ENCODE peak calls at places on chromosome 4, in seven cellular contexts. O, U, Y, S, E, N and X are unnamed samples.

GRCh38 chr4:138706206-138706605 is 309.4 kb upstream of the NOCT start:
- DNase-seq in O (no peak), U (no peak), Y (peak), S (no peak), E (no peak), N (no peak), X (no peak)

GRCh38 chr4:17807446-17807845 is 3.1 kb downstream of the DCAF16 start:
- DNase-seq in O (no peak), U (peak), Y (no peak), S (no peak), E (no peak), N (no peak), X (no peak)

GRCh38 chr4:36041340-36041739 is 203.0 kb downstream of the ARAP2 start:
- DNase-seq in O (no peak), U (no peak), Y (no peak), S (no peak), E (no peak), N (no peak), X (no peak)

GRCh38 chr4:160319221-160319867 is 1216.5 kb downstream of the RAPGEF2 start:
- DNase-seq in O (no peak), U (no peak), Y (peak), S (no peak), E (no peak), N (no peak), X (peak)

GRCh38 chr4:8607603-8608481 is 15.3 kb downstream of the CPZ start:
- DNase-seq in O (peak), U (no peak), Y (no peak), S (no peak), E (peak), N (no peak), X (no peak)

GRCh38 chr4:13430834-13431568 is 53.1 kb downstream of the RAB28 start:
- DNase-seq in O (no peak), U (no peak), Y (no peak), S (no peak), E (no peak), N (no peak), X (peak)

GRCh38 chr4:76087007-76087769 is 12.7 kb downstream of the ART3 start:
- DNase-seq in O (no peak), U (peak), Y (peak), S (peak), E (no peak), N (no peak), X (peak)

GRCh38 chr4:128574706-128575105 is 234.8 kb upstream of the JADE1 start:
- DNase-seq in O (peak), U (peak), Y (peak), S (peak), E (peak), N (peak), X (peak)

GRCh38 chr4:120156115-120156718 is 89.6 kb upstream of the MAD2L1 start:
- DNase-seq in O (no peak), U (peak), Y (peak), S (no peak), E (no peak), N (no peak), X (peak)

GRCh38 chr4:186891859-186892486 is 168.3 kb upstream of the FAT1 start:
- DNase-seq in O (no peak), U (no peak), Y (no peak), S (no peak), E (no peak), N (no peak), X (no peak)

GRCh38 chr4:110064295-110064694 is 134.1 kb downstream of the ELOVL6 start:
- DNase-seq in O (no peak), U (no peak), Y (no peak), S (no peak), E (no peak), N (no peak), X (no peak)

GRCh38 chr4:8332891-8333331 is 63.4 kb downstream of the HTRA3 start:
- DNase-seq in O (no peak), U (no peak), Y (no peak), S (no peak), E (no peak), N (no peak), X (peak)

GRCh38 chr4:159487284-159487747 is 384.4 kb downstream of the RAPGEF2 start:
- DNase-seq in O (no peak), U (peak), Y (peak), S (peak), E (no peak), N (no peak), X (peak)

GRCh38 chr4:151287409-151287808 is 10.4 kb downstream of the PRSS48 start:
- DNase-seq in O (no peak), U (no peak), Y (no peak), S (no peak), E (no peak), N (no peak), X (no peak)

GRCh38 chr4:1109898-1110506 is 3.4 kb downstream of the RNF212 start:
- DNase-seq in O (no peak), U (no peak), Y (no peak), S (no peak), E (no peak), N (no peak), X (no peak)

DNA sequence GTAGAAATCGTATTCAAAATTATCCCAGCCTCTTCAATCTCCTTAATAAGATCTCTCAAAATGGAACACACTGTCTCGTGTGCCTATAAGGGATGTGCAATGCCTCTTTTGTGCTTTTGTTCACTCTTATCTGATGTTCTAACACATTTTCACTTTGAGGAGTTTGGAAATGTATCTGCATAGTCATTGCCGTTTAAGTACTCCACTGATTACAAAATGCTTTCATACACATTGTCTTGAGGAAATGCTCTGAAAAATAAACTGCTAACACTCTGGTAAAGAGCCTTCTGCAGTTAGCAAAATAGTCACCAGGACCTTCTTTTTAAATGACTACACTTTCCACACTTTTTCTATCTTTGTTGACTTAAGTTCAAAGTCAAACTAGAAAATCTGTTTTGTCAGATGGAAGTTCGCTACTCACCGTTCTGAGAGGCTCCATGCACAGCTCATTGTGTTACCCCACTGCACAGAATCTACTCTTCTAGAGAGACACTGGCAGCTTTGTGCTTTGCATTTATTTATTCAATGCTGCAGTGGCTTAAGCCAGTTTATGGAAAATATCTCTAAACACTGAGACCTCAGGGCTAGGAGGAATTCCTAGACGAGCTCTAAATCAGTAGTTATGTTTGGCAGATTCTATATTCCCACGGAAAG is 159.0 kb downstream of the CHIC2 start:
- DNase-seq in O (no peak), U (no peak), Y (no peak), S (no peak), E (no peak), N (no peak), X (no peak)
- TF ChIP-seq CTCF in O (no peak), U (no peak), Y (no peak), S (no peak), E (no peak), N (no peak), X (no peak)

DNA sequence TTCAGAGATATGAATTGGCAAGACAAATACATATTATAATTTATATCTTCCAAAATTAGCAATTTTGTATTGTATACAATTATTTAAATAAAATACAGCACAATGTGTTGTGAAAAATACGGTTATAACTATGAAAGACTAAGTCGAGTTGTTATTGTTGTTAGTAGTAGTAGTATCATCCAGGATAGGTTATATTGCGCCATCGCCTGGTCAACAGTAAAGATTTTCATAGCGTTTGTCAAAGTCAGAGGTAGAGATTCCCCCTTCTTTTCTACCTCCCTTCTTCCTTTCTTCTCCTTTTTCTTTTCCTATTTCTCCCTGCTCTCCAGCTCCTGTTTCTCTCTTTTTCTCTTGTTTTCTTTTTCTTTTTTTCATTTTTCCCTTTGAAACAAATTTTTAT is 499.1 kb upstream of the EPHA5 start:
- DNase-seq in O (no peak), U (peak), Y (peak), S (no peak), E (no peak), N (no peak), X (no peak)
- TF ChIP-seq CTCF in O (no peak), U (peak), Y (peak), S (no peak), E (no peak), N (no peak), X (no peak)

DNA sequence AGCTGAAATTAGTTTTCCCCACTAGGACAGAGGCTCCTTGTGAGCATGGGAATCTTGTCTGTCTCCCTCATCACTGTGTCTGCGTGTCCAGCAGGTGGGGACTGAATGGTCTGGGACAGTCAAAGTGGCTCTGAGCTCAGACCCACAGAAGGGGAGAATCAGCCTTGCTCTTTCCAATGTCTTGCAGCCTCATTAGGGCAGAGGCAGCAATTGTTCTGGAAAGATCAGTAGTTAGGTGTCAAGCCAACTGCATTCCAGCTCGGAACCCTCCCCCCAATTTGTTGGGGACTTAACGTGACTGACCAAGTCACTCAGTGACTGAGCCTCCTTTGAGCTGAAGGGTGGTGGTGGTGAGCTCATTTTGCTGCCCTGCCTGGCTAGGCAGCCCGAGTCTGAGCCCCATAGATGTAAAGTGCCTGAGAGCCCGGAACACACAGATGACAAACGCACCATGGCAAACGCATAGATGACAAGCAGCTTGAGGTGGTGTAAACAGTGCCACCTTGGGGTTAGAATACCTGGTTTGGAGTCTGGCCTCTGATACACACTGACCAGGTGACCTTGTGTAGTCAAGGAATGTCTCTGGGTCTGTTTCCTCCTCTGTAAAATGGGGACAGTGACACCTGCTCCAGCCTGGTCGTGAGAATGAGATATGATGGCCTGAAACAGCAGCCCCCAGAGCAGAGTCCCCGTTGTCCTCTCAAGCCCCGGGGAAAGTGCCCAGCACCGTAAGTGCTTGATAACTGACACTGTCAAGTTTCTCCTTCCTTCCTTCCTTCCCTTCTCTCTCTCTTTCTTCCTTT is 2.7 kb upstream of the SORCS2 start:
- DNase-seq in O (no peak), U (no peak), Y (no peak), S (no peak), E (no peak), N (no peak), X (no peak)
- TF ChIP-seq CTCF in O (no peak), U (no peak), Y (no peak), S (no peak), E (no peak), N (no peak), X (peak)

GRCh38 chr4:113444386-113444785 is 317.2 kb downstream of the CAMK2D start:
- DNase-seq in O (no peak), U (peak), Y (peak), S (no peak), E (no peak), N (no peak), X (peak)

GRCh38 chr4:113445286-113445685 is 316.3 kb downstream of the CAMK2D start:
- DNase-seq in O (no peak), U (peak), Y (peak), S (no peak), E (no peak), N (peak), X (peak)

GRCh38 chr4:113446019-113446418 is 315.5 kb downstream of the CAMK2D start:
- DNase-seq in O (no peak), U (peak), Y (peak), S (no peak), E (no peak), N (no peak), X (peak)

GRCh38 chr4:113440366-113440765 is 321.2 kb downstream of the CAMK2D start:
- DNase-seq in O (no peak), U (no peak), Y (no peak), S (no peak), E (no peak), N (no peak), X (no peak)

GRCh38 chr4:113442821-113443220 is 318.7 kb downstream of the CAMK2D start:
- DNase-seq in O (no peak), U (no peak), Y (peak), S (no peak), E (no peak), N (no peak), X (no peak)
- TF ChIP-seq CTCF in O (no peak), U (no peak), Y (no peak), S (no peak), E (no peak), N (no peak), X (no peak)

GRCh38 chr4:14925471-14925870 is 76.8 kb upstream of the CPEB2 start:
- DNase-seq in O (no peak), U (no peak), Y (no peak), S (no peak), E (no peak), N (no peak), X (no peak)
- TF ChIP-seq CTCF in O (no peak), U (no peak), Y (no peak), S (no peak), E (no peak), N (no peak), X (no peak)